ENCODE peak calls at places on chromosomes 3 and 15, in six cellular contexts. H is HCT116; C is fibroblast of lung; B is psoas muscle; U is transverse colon; T is CD8-positive, alpha-beta T cell. J is an unnamed sample.

GRCh38 chr3:72041531-72041930 is 256.6 kb upstream of the PROK2 start:
- DNase-seq in T (no peak), C (peak), B (no peak), H (no peak), U (peak), J (no peak)

GRCh38 chr3:38454179-38454883 is 641 bp downstream of the ACVR2B start:
- DNase-seq in C (peak), H (no peak), U (peak), T (no peak), B (peak), J (no peak)

GRCh38 chr3:140922634-140923033 is 19.0 kb upstream of the SLC25A36 start:
- DNase-seq in H (no peak), U (no peak), C (peak), B (no peak), T (no peak), J (no peak)

GRCh38 chr3:4750306-4751056 is 228.8 kb upstream of the BHLHE40 start:
- DNase-seq in T (no peak), B (no peak), U (no peak), C (no peak), H (no peak), J (no peak)

GRCh38 chr15:56733131-56734012 is at the start of gene ZNF280D:
- DNase-seq in T (peak), H (peak), U (peak), B (peak), C (peak), J (no peak)

GRCh38 chr15:83446904-83447708 is at the start of gene SH3GL3:
- DNase-seq in T (peak), H (peak), U (peak), B (peak), C (peak), J (no peak)

GRCh38 chr3:195522254-195523023 is 20.7 kb downstream of the PPP1R2 start:
- DNase-seq in U (no peak), B (no peak), T (no peak), C (peak), H (no peak), J (no peak)

GRCh38 chr3:834679-835078 is 258.1 kb upstream of the CNTN6 start:
- DNase-seq in U (no peak), B (no peak), C (no peak), H (no peak), T (no peak), J (no peak)

GRCh38 chr15:65576669-65577068 is 34.3 kb downstream of the INTS14 start:
- DNase-seq in B (no peak), C (peak), T (no peak), U (no peak), H (no peak), J (no peak)

GRCh38 chr3:30855390-30855789 is 39.1 kb downstream of the GADL1 start:
- DNase-seq in C (peak), B (no peak), H (no peak), U (no peak), T (no peak), J (no peak)

GRCh38 chr3:152071924-152072323 is 196.8 kb upstream of the MBNL1 start:
- DNase-seq in B (no peak), T (no peak), U (no peak), C (peak), H (peak), J (no peak)

GRCh38 chr3:106161236-106161635 is 292.4 kb upstream of the CBLB start:
- DNase-seq in H (no peak), B (no peak), C (no peak), T (no peak), U (no peak), J (no peak)

GRCh38 chr15:70035719-70036077 is 62.0 kb downstream of the TLE3 start:
- DNase-seq in B (no peak), H (no peak), C (no peak), U (peak), T (no peak), J (no peak)

GRCh38 chr3:147119346-147119745 is 287.0 kb downstream of the ZIC4 start:
- DNase-seq in T (no peak), B (no peak), U (no peak), H (no peak), C (peak), J (no peak)

GRCh38 chr3:194296832-194297666 is 54.1 kb downstream of the CPN2 start:
- DNase-seq in H (peak), T (no peak), C (no peak), B (peak), U (peak), J (no peak)

GRCh38 chr3:52730681-52731080 is 24.8 kb downstream of the SPCS1 start:
- DNase-seq in B (no peak), C (peak), T (no peak), U (no peak), H (no peak), J (no peak)

GRCh38 chr3:49173116-49173791 is 1.9 kb downstream of the KLHDC8B start:
- DNase-seq in U (peak), B (peak), H (no peak), T (no peak), C (peak), J (no peak)

GRCh38 chr15:49083471-49084284 is 37.4 kb upstream of the SECISBP2L start:
- DNase-seq in T (no peak), B (no peak), U (no peak), H (no peak), C (peak), J (no peak)

GRCh38 chr3:129584631-129585030 is 21.8 kb downstream of the PLXND1 start:
- DNase-seq in U (no peak), B (no peak), C (no peak), H (no peak), T (no peak), J (no peak)

GRCh38 chr3:194487289-194488006 is 646 bp upstream of the ATP13A3 start:
- DNase-seq in H (no peak), U (peak), C (no peak), B (peak), T (peak), J (no peak)

GRCh38 chr3:185979721-185980121 is 41.9 kb upstream of the TRA2B start:
- DNase-seq in T (no peak), U (no peak), B (no peak), H (no peak), C (no peak), J (no peak)

GRCh38 chr3:191220908-191221307 is 21.9 kb downstream of the OSTN start:
- DNase-seq in U (no peak), T (no peak), C (no peak), H (peak), B (no peak), J (no peak)

GRCh38 chr3:197558000-197558399 is 2.2 kb upstream of the BDH1 start:
- DNase-seq in C (no peak), U (no peak), H (no peak), T (no peak), B (no peak), J (no peak)

GRCh38 chr3:127015282-127016042 is 32.5 kb downstream of the PLXNA1 start:
- DNase-seq in B (no peak), C (no peak), T (no peak), H (no peak), U (no peak), J (no peak)

GRCh38 chr3:52181543-52181942 is 16.4 kb upstream of the ALAS1 start:
- DNase-seq in C (peak), H (no peak), T (no peak), U (no peak), B (no peak), J (no peak)

GRCh38 chr3:127738192-127738840 is 65.6 kb downstream of the ABTB1 start:
- DNase-seq in C (no peak), U (peak), B (no peak), T (no peak), H (no peak), J (no peak)

GRCh38 chr15:70879386-70879785 is 12.8 kb downstream of the THAP10 start:
- DNase-seq in C (peak), U (no peak), H (no peak), T (no peak), B (no peak), J (no peak)

GRCh38 chr15:41620536-41621199 is 39.5 kb upstream of the MGA start:
- DNase-seq in T (no peak), C (peak), H (no peak), U (no peak), B (no peak), J (peak)

GRCh38 chr3:62479276-62479675 is 105.9 kb upstream of the FEZF2 start:
- DNase-seq in U (no peak), T (no peak), H (no peak), B (no peak), C (no peak), J (no peak)

GRCh38 chr3:126816323-126816722 is 112.3 kb downstream of the CHCHD6 start:
- DNase-seq in C (no peak), U (no peak), T (no peak), B (no peak), H (no peak), J (no peak)

GRCh38 chr3:39573392-39573791 is 105.9 kb downstream of the MOBP start:
- DNase-seq in B (no peak), U (no peak), C (no peak), H (no peak), T (no peak), J (no peak)

GRCh38 chr15:55715355-55716076 is 27.4 kb downstream of the PRTG start:
- DNase-seq in C (no peak), H (no peak), B (no peak), U (no peak), T (no peak), J (no peak)

GRCh38 chr15:62932436-62932835 is 110.1 kb upstream of the TPM1 start:
- DNase-seq in B (no peak), U (no peak), T (no peak), C (peak), H (no peak), J (no peak)

DNA sequence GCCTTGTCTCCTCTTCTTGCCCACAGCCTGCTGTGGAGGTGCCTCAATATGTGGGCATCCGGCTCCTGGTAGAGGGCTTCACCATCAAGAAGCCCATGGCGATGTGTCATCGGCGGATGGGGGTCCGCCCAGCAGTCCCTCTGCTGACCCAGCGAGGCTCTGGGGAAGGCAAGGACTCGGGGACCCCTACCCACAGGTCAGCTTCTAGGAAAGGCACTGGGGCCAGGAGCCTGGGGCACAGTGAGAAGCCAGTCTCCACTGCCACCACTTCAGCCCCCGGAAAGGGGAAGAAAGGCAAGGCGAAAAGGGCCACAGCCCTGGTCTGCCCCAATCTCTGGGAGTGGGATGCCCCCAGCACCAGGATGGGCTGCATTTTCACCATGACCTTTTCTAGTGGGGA is 10.7 kb downstream of the RPUSD3 start:
- DNase-seq in U (no peak), T (no peak), H (no peak), C (no peak), B (no peak), J (no peak)
- H3K27ac ChIP-seq in U (no peak), T (no peak), H (no peak), C (no peak), B (no peak), J (no peak)

GRCh38 chr3:101513419-101513986 is 491 bp upstream of the SENP7 start:
- DNase-seq in C (no peak), T (no peak), B (no peak), H (no peak), U (no peak), J (no peak)

GRCh38 chr3:101518421-101518871 is 5.4 kb upstream of the SENP7 start:
- DNase-seq in U (no peak), H (no peak), C (no peak), T (peak), B (no peak), J (no peak)

GRCh38 chr3:101509276-101509675 is 3.7 kb downstream of the SENP7 start:
- DNase-seq in H (no peak), T (no peak), B (no peak), U (no peak), C (no peak), J (no peak)

GRCh38 chr3:101509811-101510210 is 3.2 kb downstream of the SENP7 start:
- DNase-seq in H (no peak), C (peak), T (no peak), U (no peak), B (no peak), J (no peak)

DNA sequence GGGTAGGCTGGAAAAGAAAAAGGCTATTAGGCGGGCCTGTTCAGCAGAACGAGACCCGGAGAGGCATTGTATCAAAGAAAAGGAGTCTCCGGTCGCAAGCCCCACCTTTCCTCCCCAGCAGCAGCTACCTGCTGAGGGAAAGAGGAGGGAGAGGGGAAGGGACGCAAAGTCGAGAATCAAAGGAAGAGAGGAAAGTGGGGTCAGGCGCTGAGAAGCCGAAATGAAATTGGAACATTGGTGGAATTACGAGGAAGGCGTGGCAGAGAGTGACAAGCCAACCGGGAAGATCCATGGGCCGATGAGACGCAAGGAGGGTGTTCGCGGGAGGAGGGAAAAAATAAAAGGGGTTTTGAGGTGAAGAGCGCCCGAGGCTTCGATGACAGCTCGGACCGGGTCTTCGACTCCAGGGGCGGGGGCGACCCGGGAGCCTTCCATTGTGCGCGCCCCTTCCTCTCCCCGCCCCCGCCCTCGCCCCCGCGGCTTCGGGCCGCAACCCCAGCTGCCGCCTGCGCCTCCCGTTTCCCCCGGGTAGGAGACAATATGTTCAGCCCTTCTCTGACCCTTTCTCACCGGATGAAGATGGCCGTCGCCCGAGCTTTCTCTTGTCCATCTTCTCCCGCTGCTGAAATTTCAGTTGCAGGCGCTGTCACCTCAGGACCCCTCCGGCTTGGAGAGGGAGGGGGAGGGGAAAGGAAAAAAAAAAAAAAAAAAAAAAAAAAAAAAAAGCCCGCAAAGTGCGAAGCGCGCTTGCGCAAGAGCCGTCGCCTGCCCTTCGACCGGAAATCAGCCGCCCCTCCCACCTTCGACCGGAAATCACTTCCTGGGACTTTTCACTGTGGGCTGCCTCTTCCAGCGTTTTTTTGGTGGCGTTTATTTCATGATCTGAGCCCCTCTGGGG is at the start of gene SENP7:
- DNase-seq in H (peak), B (peak), U (peak), C (peak), T (peak), J (peak)
- H3K4me3 ChIP-seq in H (peak), B (peak), U (peak), C (peak), T (peak), J (peak)

DNA sequence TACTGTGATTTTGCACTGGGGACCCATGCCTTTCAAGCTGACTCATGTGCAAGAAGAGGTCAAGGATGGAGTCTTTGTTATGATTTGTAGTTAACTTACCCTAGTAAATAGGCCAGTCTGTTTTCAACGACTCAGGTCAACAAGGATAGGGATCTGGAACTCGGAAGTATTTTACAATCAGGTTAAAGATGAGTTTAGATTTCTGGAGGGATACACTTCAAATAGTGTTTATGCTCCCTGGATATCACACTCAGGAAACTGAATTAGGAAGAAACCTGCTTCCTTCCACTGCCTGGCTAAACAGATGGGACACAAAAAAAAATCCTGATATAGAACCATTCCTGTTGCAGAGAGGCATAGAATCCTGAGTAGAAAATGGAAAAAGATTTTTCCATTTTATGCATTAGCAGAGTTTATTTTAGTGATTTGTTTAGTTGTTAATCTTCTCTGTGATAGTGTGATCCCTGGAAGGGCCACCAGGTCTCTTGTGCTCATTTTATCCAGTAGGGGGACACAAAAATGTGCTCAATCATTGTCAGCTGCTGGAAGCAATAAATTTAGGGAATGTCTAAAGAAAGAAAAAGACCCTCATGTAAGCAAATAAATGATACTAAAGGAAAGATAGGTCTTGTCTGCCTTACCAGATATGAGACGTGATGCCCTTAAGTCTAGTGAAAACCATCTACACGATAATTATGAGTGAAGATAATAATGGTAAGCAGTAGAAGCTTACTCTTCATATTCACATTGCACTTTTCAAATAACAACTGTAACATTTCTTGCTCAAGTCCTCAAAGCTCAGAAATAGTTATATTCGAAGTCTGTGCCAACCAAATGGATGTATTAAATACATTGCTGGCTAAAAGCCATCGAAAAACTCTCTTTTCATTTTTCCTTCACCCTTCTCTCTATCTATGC is 452.1 kb upstream of the KCNMB2 start:
- DNase-seq in B (no peak), U (no peak), T (no peak), H (peak), C (peak), J (no peak)
- H3K27ac ChIP-seq in B (peak), U (peak), T (no peak), H (no peak), C (peak), J (peak)

GRCh38 chr15:58988011-58988785 is 735 bp downstream of the RNF111 start:
- DNase-seq in B (peak), U (peak), C (peak), T (peak), H (no peak), J (peak)
- H3K4me3 ChIP-seq in B (peak), U (peak), C (peak), T (peak), H (peak), J (peak)

DNA sequence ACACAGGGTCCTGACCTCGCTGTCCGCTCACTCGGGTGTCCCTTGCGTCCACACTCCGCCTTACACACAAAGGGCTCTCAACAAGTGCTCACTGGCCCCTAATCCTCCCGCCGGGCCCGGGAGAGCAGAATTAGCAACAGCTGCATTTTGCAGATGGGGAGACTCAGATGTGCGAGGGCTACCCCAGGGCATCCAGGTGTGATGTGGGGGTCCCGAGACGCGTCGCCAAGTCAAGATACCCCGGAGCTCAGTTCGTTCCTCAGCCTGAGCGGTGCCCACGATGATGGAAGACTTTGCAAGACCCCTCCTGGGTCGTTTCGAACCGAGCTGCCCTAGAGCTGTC is 14.9 kb upstream of the WNT7A start:
- DNase-seq in H (no peak), C (no peak), U (no peak), T (no peak), B (peak), J (no peak)
- H3K27ac ChIP-seq in H (no peak), C (no peak), U (no peak), T (peak), B (no peak), J (no peak)

DNA sequence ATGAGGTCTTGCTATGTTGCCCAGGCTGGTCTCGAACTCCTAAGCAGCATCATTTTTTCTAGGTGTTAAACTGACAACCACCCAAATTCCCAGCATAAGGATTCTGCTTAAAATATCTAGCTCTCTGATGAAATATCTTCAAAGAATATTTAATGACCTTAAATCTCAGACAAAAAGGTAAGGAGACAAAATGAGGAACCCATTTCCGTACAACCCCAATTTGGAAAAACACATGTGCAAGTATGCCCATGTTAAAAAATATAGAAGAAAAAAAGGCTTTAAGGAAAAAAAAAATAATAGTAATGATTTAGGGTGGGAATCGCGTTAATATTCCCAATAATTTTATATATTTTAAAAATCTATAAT is 1.4 kb upstream of the SACM1L start:
- DNase-seq in U (no peak), T (no peak), B (no peak), C (no peak), H (no peak), J (no peak)
- H3K4me3 ChIP-seq in U (peak), T (no peak), B (peak), C (peak), H (no peak), J (peak)

GRCh38 chr15:57948554-57949289 is 116.8 kb downstream of the ALDH1A2 start:
- DNase-seq in U (no peak), H (no peak), C (no peak), T (no peak), B (no peak), J (no peak)
- H3K27ac ChIP-seq in U (no peak), H (no peak), C (no peak), T (no peak), B (no peak), J (no peak)